ENCODE peak calls at places on chromosome 11, in eight cellular contexts. H, A, G, I, R, S, W and K are unnamed samples.

GRCh38 chr11:17259931-17260499 is 16.5 kb upstream of the NUCB2 start:
- DNase-seq in R (no peak), W (no peak), G (no peak), A (no peak), H (no peak), I (no peak), S (no peak), K (no peak)

GRCh38 chr11:104339383-104339831 is 175.5 kb upstream of the PDGFD start:
- DNase-seq in G (no peak), W (no peak), S (no peak), A (no peak), I (no peak), R (no peak), H (no peak), K (no peak)

GRCh38 chr11:18384157-18384641 is 10.2 kb upstream of the LDHA start:
- DNase-seq in H (peak), S (no peak), W (peak), R (peak), G (peak), I (no peak), A (no peak), K (no peak)

GRCh38 chr11:44540667-44541066 is 24.8 kb upstream of the CD82 start:
- DNase-seq in H (no peak), R (no peak), I (no peak), S (no peak), W (no peak), G (no peak), A (no peak), K (no peak)

GRCh38 chr11:59173964-59174663 is 2.2 kb downstream of the DTX4 start:
- DNase-seq in A (no peak), W (no peak), I (no peak), H (no peak), S (no peak), G (peak), R (peak), K (peak)

GRCh38 chr11:131737357-131737756 is 366.9 kb downstream of the NTM start:
- DNase-seq in R (no peak), S (no peak), W (no peak), H (no peak), A (no peak), G (no peak), I (no peak), K (no peak)

GRCh38 chr11:110921742-110922200 is 209.5 kb upstream of the ARHGAP20 start:
- DNase-seq in I (no peak), H (no peak), A (no peak), W (no peak), R (no peak), G (peak), S (no peak), K (peak)

GRCh38 chr11:108620958-108621772 is 27.6 kb upstream of the EXPH5 start:
- DNase-seq in A (no peak), R (peak), S (no peak), H (no peak), G (no peak), I (no peak), W (no peak), K (no peak)

GRCh38 chr11:20355221-20356219 is 8.0 kb upstream of the HTATIP2 start:
- DNase-seq in A (no peak), I (no peak), G (peak), H (no peak), R (peak), W (no peak), S (no peak), K (no peak)

GRCh38 chr11:130651266-130651855 is 202.9 kb downstream of the ADAMTS15 start:
- DNase-seq in G (no peak), H (no peak), I (no peak), S (no peak), R (no peak), W (no peak), A (no peak), K (no peak)

GRCh38 chr11:20668844-20669832 is at the start of gene NELL1:
- DNase-seq in S (no peak), A (no peak), H (no peak), R (no peak), W (peak), G (peak), I (no peak), K (peak)

GRCh38 chr11:100585728-100586127 is 101.4 kb upstream of the ARHGAP42 start:
- DNase-seq in S (no peak), W (no peak), A (no peak), G (no peak), R (no peak), I (no peak), H (no peak), K (no peak)

GRCh38 chr11:130435671-130436070 is 7.3 kb upstream of the ADAMTS8 start:
- DNase-seq in S (no peak), I (no peak), G (no peak), W (no peak), A (no peak), R (no peak), H (peak), K (no peak)

GRCh38 chr11:62430350-62430749 is 11.5 kb downstream of the SCGB1A1 start:
- DNase-seq in R (no peak), A (no peak), W (no peak), H (no peak), G (no peak), S (no peak), I (no peak), K (no peak)

GRCh38 chr11:8209208-8209807 is 40.5 kb upstream of the RIC3 start:
- DNase-seq in W (peak), R (no peak), H (no peak), G (peak), I (no peak), S (no peak), A (no peak), K (peak)

GRCh38 chr11:6576471-6577373 is 26.7 kb downstream of the RRP8 start:
- DNase-seq in A (no peak), G (no peak), H (no peak), S (no peak), W (no peak), I (no peak), R (no peak), K (peak)

GRCh38 chr11:87030458-87031054 is 7.2 kb upstream of the TMEM135 start:
- DNase-seq in R (no peak), H (no peak), G (no peak), I (no peak), W (no peak), S (no peak), A (no peak), K (no peak)

GRCh38 chr11:25159341-25159740 is 662.5 kb downstream of the LUZP2 start:
- DNase-seq in R (no peak), A (no peak), W (no peak), I (no peak), H (peak), G (no peak), S (no peak), K (no peak)

GRCh38 chr11:45450189-45450588 is 164.0 kb upstream of the SYT13 start:
- DNase-seq in G (no peak), S (no peak), A (no peak), W (no peak), I (no peak), R (no peak), H (no peak), K (no peak)

GRCh38 chr11:64969209-64969608 is 2.7 kb downstream of the MAJIN start:
- DNase-seq in W (no peak), I (no peak), A (no peak), S (no peak), R (peak), G (no peak), H (no peak), K (no peak)